ENCODE peak calls at places on chromosomes 12 and 14, in seven cellular contexts. V is mammary epithelial cell; Y is H1; E is breast epithelium; X is CD8-positive, alpha-beta memory T cell; C is small intestine; F is adrenal gland. B is an unnamed sample. For H3K36me3, the result is how much of the 10 kb centered on the place peaks cover.

GRCh38 chr14:90400904-90401561 is 4.2 kb downstream of the CALM1 start:
- DNase-seq in V (peak), Y (no peak), E (no peak), X (no peak), C (no peak), F (peak), B (no peak)

GRCh38 chr12:114812858-114813761 is 129.1 kb upstream of the TBX3 start:
- DNase-seq in V (no peak), Y (no peak), E (no peak), X (no peak), C (no peak), F (no peak), B (no peak)

GRCh38 chr12:106855221-106855758 is 80.8 kb downstream of the RIC8B start:
- DNase-seq in V (no peak), Y (no peak), E (no peak), X (no peak), C (peak), F (no peak), B (no peak)

GRCh38 chr14:73746540-73747385 is 32.6 kb upstream of the PNMA1 start:
- DNase-seq in V (no peak), Y (no peak), E (no peak), X (no peak), C (peak), F (no peak), B (no peak)

GRCh38 chr12:126891789-126892188 is 1375.2 kb upstream of the TMEM132C start:
- DNase-seq in V (no peak), Y (no peak), E (no peak), X (no peak), C (no peak), F (no peak), B (no peak)

GRCh38 chr14:72753044-72753710 is 140.7 kb downstream of the DPF3 start:
- DNase-seq in V (no peak), Y (no peak), E (no peak), X (no peak), C (no peak), F (no peak), B (no peak)

GRCh38 chr14:95741051-95741490 is 27.1 kb upstream of the TCL1A start:
- DNase-seq in V (peak), Y (no peak), E (peak), X (no peak), C (no peak), F (no peak), B (no peak)

GRCh38 chr12:43428088-43428600 is 123.9 kb downstream of the ADAMTS20 start:
- DNase-seq in V (no peak), Y (no peak), E (no peak), X (no peak), C (no peak), F (no peak), B (no peak)

GRCh38 chr12:130818381-130819247 is 20.4 kb downstream of the STX2 start:
- DNase-seq in V (peak), Y (no peak), E (peak), X (peak), C (peak), F (peak), B (no peak)

GRCh38 chr12:946656-947055 is 2.8 kb downstream of the RAD52 start:
- DNase-seq in V (no peak), Y (no peak), E (no peak), X (no peak), C (no peak), F (no peak), B (no peak)

GRCh38 chr14:99562848-99563748 is 40.9 kb downstream of the CCDC85C start:
- DNase-seq in V (peak), Y (peak), E (peak), X (no peak), C (peak), F (peak), B (no peak)

GRCh38 chr14:71321556-71322315 is 414.5 kb downstream of the PCNX1 start:
- DNase-seq in V (peak), Y (no peak), E (peak), X (no peak), C (peak), F (no peak), B (no peak)

GRCh38 chr14:60179296-60179924 is 14.2 kb upstream of the DHRS7 start:
- DNase-seq in V (peak), Y (no peak), E (no peak), X (no peak), C (no peak), F (no peak), B (no peak)

GRCh38 chr12:58711968-58712367 is 208.3 kb downstream of the LRIG3 start:
- DNase-seq in V (peak), Y (no peak), E (no peak), X (no peak), C (no peak), F (no peak), B (peak)

GRCh38 chr12:3182426-3182825 is 105.2 kb downstream of the TSPAN9 start:
- DNase-seq in V (no peak), Y (no peak), E (no peak), X (no peak), C (no peak), F (no peak), B (no peak)

GRCh38 chr12:92942905-92943304 is 13.8 kb upstream of the EEA1 start:
- DNase-seq in V (peak), Y (no peak), E (no peak), X (no peak), C (no peak), F (peak), B (peak)

GRCh38 chr14:80522936-80523335 is 311.6 kb upstream of the DIO2 start:
- DNase-seq in V (no peak), Y (no peak), E (no peak), X (no peak), C (no peak), F (no peak), B (no peak)

GRCh38 chr12:111775205-111776193 is 8.8 kb downstream of the ALDH2 start:
- DNase-seq in V (peak), Y (no peak), E (peak), X (no peak), C (peak), F (peak), B (peak)

GRCh38 chr12:109873653-109874052 is 6.7 kb downstream of the GLTP start:
- DNase-seq in V (no peak), Y (no peak), E (peak), X (no peak), C (no peak), F (no peak), B (no peak)

GRCh38 chr14:96129128-96129736 is 75.4 kb upstream of the BDKRB2 start:
- DNase-seq in V (no peak), Y (no peak), E (no peak), X (no peak), C (no peak), F (no peak), B (no peak)

GRCh38 chr12:64895541-64895940 is 71.1 kb downstream of the TBC1D30 start:
- DNase-seq in V (no peak), Y (no peak), E (no peak), X (no peak), C (no peak), F (no peak), B (no peak)

GRCh38 chr12:20127401-20127800 is 240.9 kb upstream of the PDE3A start:
- DNase-seq in V (no peak), Y (no peak), E (no peak), X (no peak), C (no peak), F (no peak), B (no peak)

GRCh38 chr14:39492267-39492666 is 60.0 kb upstream of the FBXO33 start:
- DNase-seq in V (peak), Y (no peak), E (no peak), X (no peak), C (no peak), F (no peak), B (peak)

GRCh38 chr14:101499513-101499912 is 61.8 kb upstream of the DIO3 start:
- DNase-seq in V (no peak), Y (no peak), E (no peak), X (no peak), C (no peak), F (no peak), B (no peak)
- H3K36me3 ChIP-seq in V (under half), Y (under half), E (under half), X (under half), C (under half), F (under half), B (under half)

GRCh38 chr12:52190860-52191729 is 719 bp downstream of the KRT80 start:
- DNase-seq in V (no peak), Y (no peak), E (no peak), X (no peak), C (no peak), F (no peak), B (no peak)
- H3K4me3 ChIP-seq in V (no peak), Y (no peak), E (peak), X (no peak), C (no peak), F (peak), B (no peak)

GRCh38 chr12:56721721-56722120 is 3.4 kb downstream of the NACA start:
- DNase-seq in V (no peak), Y (no peak), E (no peak), X (no peak), C (no peak), F (no peak), B (no peak)
- H3K36me3 ChIP-seq in V (under half), Y (under half), E (under half), X (under half), C (under half), F (under half), B (under half)

DNA sequence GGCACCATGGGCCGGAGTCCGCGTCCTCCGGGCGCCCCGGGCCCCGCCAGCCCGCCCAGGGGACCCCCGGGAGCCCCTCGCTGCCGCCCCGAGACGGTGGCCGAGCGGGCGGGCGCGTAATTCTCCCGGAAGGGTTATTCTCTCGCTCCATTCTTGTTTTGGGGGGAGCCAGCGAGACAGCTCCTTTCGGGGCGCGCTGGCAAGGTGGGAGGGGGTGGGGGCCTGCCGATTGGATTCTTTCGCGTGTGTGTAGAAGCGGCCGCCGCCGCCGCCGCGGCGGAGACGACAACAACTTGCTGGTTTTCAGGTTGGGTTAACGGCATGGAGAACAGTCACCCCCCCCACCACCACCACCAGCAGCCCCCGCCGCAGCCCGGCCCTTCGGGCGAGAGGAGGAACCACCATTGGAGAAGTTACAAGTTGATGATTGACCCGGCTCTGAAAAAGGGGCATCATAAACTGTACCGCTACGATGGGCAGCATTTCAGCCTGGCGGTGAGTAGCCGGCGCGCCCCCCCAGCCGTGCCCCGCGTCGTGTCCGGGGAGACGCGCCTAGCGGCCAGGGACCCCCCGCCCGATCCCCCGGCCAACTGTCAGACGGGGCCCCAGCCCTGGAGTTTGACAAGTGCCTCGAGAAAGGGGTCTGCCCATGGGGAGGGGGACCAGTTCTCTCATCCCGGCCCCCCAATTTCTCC is 755 bp downstream of the SETD1B start:
- DNase-seq in V (peak), Y (no peak), E (no peak), X (peak), C (peak), F (peak), B (no peak)
- H3K4me3 ChIP-seq in V (peak), Y (peak), E (peak), X (peak), C (peak), F (peak), B (peak)

DNA sequence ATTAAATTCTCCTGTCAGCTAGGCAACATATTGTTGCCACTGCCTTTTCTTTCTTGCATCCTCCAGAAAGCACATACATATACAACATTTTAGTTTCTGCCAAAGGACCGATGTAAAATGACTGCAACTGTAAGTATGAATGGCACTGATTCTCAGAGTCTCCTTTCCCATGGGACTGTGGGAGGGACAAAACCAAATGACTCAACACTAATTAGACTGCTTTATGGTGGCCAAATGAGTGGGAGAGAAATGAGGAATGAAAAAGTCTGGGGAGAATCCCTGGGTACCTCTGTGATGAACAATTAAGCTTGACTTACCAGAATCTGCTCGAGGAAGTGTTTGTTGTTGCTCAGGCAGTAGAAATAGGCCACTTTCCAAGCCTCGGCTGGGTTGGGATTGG is 10.2 kb downstream of the ZFYVE26 start:
- DNase-seq in V (no peak), Y (no peak), E (no peak), X (no peak), C (no peak), F (no peak), B (peak)
- H3K36me3 ChIP-seq in V (under half), Y (under half), E (under half), X (under half), C (under half), F (under half), B (under half)

DNA sequence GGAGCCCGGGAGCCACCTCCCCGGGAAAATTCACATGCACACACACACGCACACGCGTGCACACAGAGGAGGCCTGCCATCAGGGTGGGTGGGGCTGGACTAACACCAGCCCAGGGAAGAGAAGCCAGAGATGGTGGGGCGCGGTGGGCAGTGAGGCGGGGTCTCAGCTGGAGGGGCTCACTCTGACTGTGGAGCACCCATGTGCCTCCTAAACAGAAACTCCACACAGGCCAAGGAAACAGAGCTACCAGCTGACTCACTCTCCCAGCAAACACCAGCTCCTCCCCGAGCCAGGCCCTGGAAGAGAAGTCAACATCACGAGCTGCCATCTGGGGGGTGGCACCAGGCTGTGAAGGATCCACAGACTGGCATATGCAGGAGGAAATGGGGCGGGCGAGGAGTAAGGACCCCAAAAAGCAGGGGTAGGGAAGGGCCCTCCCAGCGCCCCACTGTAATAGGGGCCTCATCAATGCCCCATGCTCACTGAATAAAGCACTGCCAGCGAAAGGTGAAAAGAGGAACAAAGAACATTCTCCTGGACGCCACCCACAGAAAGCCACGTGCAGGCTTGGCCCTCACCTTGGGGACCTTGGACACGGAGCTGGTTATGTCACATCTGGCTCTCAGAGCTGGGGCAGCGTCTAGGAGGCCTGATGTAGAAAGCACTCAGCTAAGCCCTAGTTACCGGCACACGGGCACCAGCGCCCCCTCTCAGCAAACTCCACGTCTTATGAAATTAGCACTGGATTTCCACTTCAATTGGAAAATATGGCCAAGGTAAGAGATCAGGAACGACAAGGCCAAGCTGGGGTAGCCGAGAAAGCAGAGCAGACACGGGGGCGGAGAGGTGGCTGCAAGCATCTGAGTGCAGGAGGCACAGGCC is 8.4 kb upstream of the INF2 start:
- DNase-seq in V (peak), Y (no peak), E (peak), X (no peak), C (peak), F (peak), B (no peak)
- H3K4me3 ChIP-seq in V (no peak), Y (no peak), E (peak), X (no peak), C (peak), F (peak), B (no peak)

GRCh38 chr14:102966256-102966655 is 43.8 kb downstream of the AMN start:
- DNase-seq in V (no peak), Y (no peak), E (no peak), X (no peak), C (no peak), F (no peak), B (no peak)

GRCh38 chr14:102966681-102967505 is 44.4 kb downstream of the AMN start:
- DNase-seq in V (no peak), Y (no peak), E (no peak), X (no peak), C (no peak), F (no peak), B (no peak)

GRCh38 chr14:102962111-102962627 is 39.7 kb downstream of the AMN start:
- DNase-seq in V (no peak), Y (no peak), E (no peak), X (no peak), C (peak), F (no peak), B (no peak)

GRCh38 chr14:102965282-102965681 is 42.8 kb downstream of the AMN start:
- DNase-seq in V (peak), Y (no peak), E (no peak), X (no peak), C (no peak), F (no peak), B (no peak)

DNA sequence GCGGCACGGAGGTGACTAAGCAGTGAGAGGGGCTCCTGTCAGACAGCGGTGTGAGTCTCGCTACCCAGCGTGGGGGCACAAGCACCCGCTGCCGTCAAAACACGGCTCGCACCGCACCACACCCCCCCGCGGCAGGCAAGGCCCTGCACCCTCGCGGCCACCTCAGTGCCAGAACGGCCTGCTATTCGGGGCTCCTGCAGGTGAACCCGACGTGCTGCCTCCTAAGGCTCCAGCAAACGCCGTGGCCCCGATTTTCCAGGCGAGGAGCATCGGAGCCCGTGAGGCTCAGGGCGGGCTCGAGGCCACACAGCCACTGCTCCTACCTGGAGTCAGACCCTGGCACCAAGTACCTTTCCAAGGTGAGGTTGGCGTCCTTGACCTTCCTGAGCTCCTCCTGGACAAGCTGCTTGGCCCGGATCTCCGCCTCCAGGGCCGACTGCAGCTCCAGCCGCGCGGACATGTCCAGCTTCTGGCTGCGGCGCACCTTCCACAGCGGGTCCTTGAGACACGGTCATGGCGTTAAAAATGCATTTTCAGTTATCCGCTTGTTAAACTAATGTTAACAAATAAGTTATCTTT is 41.8 kb downstream of the AMN start:
- DNase-seq in V (no peak), Y (no peak), E (no peak), X (no peak), C (no peak), F (no peak), B (no peak)
- H3K36me3 ChIP-seq in V (under half), Y (under half), E (under half), X (under half), C (under half), F (under half), B (under half)